ENCODE peak calls at places on chromosomes 11 and 22, in five cellular contexts. Q is esophagus muscularis mucosa, R is Panc1, N is endothelial cell of umbilical vein, K is transverse colon. L is an unnamed sample.

GRCh38 chr22:21703684-21704316 is 31.8 kb downstream of the YPEL1 start:
- DNase-seq in R (no peak), Q (no peak), N (no peak), K (no peak), L (peak; percentile 65)

GRCh38 chr11:17766590-17766989 is 32.0 kb downstream of the KCNC1 start:
- DNase-seq in Q (no peak), K (no peak), R (no peak), N (no peak), L (no peak)

GRCh38 chr11:114796954-114797721 is 118.8 kb downstream of the NXPE2 start:
- DNase-seq in Q (no peak), K (no peak), N (peak; percentile 66), R (no peak), L (no peak)

GRCh38 chr22:37784829-37785495 is 22.8 kb upstream of the GCAT start:
- DNase-seq in Q (no peak), N (no peak), K (peak; percentile 84), R (no peak), L (no peak)

GRCh38 chr11:96963375-96963774 is 573.6 kb downstream of the JRKL start:
- DNase-seq in K (no peak), R (no peak), N (no peak), Q (no peak), L (no peak)

GRCh38 chr11:111524056-111524455 is 9.5 kb downstream of the HOATZ start:
- DNase-seq in N (no peak), R (no peak), Q (no peak), K (no peak), L (no peak)

GRCh38 chr11:111512296-111513239 is at the start of gene BTG4:
- DNase-seq in K (peak; percentile 8), N (no peak), Q (no peak), R (no peak), L (no peak)

GRCh38 chr22:33520904-33521780 is 399.1 kb downstream of the LARGE1 start:
- DNase-seq in K (no peak), R (no peak), Q (no peak), N (no peak), L (no peak)

GRCh38 chr11:76297143-76297542 is 83.8 kb downstream of the THAP12 start:
- DNase-seq in N (no peak), R (no peak), K (no peak), Q (no peak), L (peak; percentile 64)

GRCh38 chr11:20042717-20043392 is 117.4 kb downstream of the DBX1 start:
- DNase-seq in R (no peak), N (no peak), Q (no peak), K (no peak), L (no peak)

GRCh38 chr11:128759597-128759996 is 65.7 kb downstream of the FLI1 start:
- DNase-seq in N (no peak), Q (no peak), K (no peak), R (no peak), L (no peak)

GRCh38 chr22:39144101-39144815 is 8.2 kb downstream of the CBX7 start:
- DNase-seq in R (no peak), Q (no peak), K (peak; percentile 74), N (no peak), L (peak; percentile 87)

GRCh38 chr11:61091373-61092279 is 10.7 kb upstream of the CD5 start:
- DNase-seq in R (no peak), N (no peak), Q (no peak), K (no peak), L (no peak)

GRCh38 chr11:70532066-70532440 is 133.7 kb downstream of the CTTN start:
- DNase-seq in K (no peak), R (no peak), N (no peak), Q (no peak), L (no peak)

GRCh38 chr11:81986556-81987161 is 747.0 kb downstream of the FAM181B start:
- DNase-seq in N (no peak), R (no peak), Q (no peak), K (no peak), L (no peak)

GRCh38 chr22:24402460-24403192 is 24.8 kb upstream of the ADORA2A start:
- DNase-seq in R (peak; percentile 84), K (peak; percentile 92), N (peak; percentile 97), Q (no peak), L (peak; percentile 87)

GRCh38 chr11:119051440-119052162 is 5.4 kb downstream of the HYOU1 start:
- DNase-seq in K (no peak), N (no peak), R (no peak), Q (no peak), L (no peak)

GRCh38 chr11:119048644-119049043 is 8.4 kb downstream of the HYOU1 start:
- DNase-seq in R (no peak), K (no peak), Q (no peak), N (no peak), L (no peak)

GRCh38 chr11:119047205-119047604 is 9.8 kb downstream of the HYOU1 start:
- DNase-seq in N (no peak), Q (no peak), K (no peak), R (no peak), L (no peak)

GRCh38 chr11:119046489-119046888 is 10.5 kb downstream of the HYOU1 start:
- DNase-seq in K (no peak), Q (no peak), R (no peak), N (no peak), L (no peak)

GRCh38 chr11:119049081-119049480 is 7.9 kb downstream of the HYOU1 start:
- DNase-seq in K (no peak), N (no peak), R (no peak), Q (no peak), L (no peak)
- H3K9me3 ChIP-seq in K (no peaks in the 10 kb centered on the region), N (no peaks in the 10 kb centered on the region), R (no peaks in the 10 kb centered on the region), Q (no peaks in the 10 kb centered on the region), L (no peaks in the 10 kb centered on the region)

DNA sequence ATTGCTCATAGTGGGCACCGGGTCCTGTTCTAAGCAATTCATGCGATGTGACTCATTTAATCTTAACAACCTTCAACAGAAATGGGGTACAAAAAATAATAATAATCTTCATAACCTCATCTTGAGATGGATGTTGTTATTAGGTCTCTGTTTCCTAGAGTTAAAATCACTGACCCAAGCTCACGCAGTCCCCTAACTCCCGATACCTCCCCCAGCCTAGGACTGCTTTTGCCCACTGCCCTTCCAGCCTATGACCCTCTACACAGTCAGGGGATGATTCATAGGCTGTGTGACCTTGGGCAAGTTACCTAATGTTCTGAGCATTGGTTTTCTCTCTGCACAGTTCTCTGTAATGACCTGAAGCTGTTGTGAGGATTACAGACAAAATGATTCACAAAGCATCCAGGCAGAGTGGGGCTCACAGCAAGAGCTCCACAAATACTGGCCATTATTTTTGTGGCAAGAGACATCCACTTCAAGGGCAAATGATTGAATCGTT is 19.9 kb downstream of the MTFP1 start:
- DNase-seq in R (no peak), Q (no peak), N (no peak), K (no peak), L (no peak)
- TF ChIP-seq CTCF in R (peak; percentile 59), Q (no peak), N (no peak), K (no peak), L (no peak)

GRCh38 chr11:44760917-44761545 is 34.3 kb downstream of the TSPAN18 start:
- DNase-seq in N (peak; percentile 92), K (no peak), Q (no peak), R (peak; percentile 27), L (no peak)
- TF ChIP-seq POLR2AphosphoS5 in N (no peak), K (no peak), Q (peak; percentile 41), R (no peak), L (no peak)

GRCh38 chr11:41237386-41237785 is 222.1 kb downstream of the LRRC4C start:
- DNase-seq in N (no peak), K (no peak), Q (no peak), R (no peak), L (no peak)
- H3K9me3 ChIP-seq in N (peaks cover 1% of the 10 kb centered on the region), K (no peaks in the 10 kb centered on the region), Q (no peaks in the 10 kb centered on the region), R (no peaks in the 10 kb centered on the region), L (no peaks in the 10 kb centered on the region)

DNA sequence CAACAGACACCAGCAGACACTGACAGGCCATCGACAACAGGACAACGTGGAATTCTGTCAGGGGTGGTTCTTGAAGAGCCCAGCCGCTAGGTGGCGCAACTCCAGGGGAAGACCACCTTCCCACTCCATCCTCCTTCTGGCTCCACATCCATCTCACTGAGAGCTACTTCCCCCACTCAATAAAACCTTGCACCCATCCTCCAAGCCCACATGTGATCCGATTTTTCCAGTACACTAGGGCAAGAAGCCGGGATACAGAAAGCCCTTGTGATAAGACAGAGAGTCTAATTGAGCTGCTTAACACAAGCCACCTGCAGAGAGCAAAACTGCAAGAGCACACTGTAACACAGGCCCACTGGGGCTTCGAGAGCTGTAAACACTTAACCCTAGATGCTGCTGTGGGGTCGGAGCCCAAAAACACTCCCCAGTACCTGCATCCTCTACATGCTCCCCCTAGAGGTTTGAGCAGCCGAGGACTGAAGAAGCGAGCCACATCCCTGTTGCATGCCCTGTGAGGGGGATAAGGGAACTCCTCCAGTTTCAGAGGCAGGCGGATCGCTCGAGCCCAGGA is 11.5 kb upstream of the RAB39A start:
- DNase-seq in Q (no peak), K (peak; percentile 28), N (no peak), R (peak; percentile 47), L (no peak)
- TF ChIP-seq CTCF in Q (no peak), K (peak; percentile 46), N (no peak), R (peak; percentile 99), L (peak; percentile 21)

GRCh38 chr11:64747961-64748715 is 4.2 kb upstream of the RASGRP2 start:
- DNase-seq in K (no peak), Q (no peak), N (no peak), R (no peak), L (no peak)
- TF ChIP-seq POLR2AphosphoS5 in K (no peak), Q (no peak), N (no peak), R (no peak), L (no peak)

GRCh38 chr11:47099213-47099917 is 77.3 kb downstream of the ARFGAP2 start:
- DNase-seq in Q (no peak), R (no peak), N (peak; percentile 64), K (no peak), L (no peak)

GRCh38 chr11:47104337-47104950 is 72.2 kb downstream of the ARFGAP2 start:
- DNase-seq in Q (no peak), K (no peak), R (no peak), N (no peak), L (no peak)

GRCh38 chr11:47105541-47105940 is 71.1 kb downstream of the ARFGAP2 start:
- DNase-seq in K (no peak), R (no peak), Q (no peak), N (no peak), L (no peak)

GRCh38 chr11:47101452-47101851 is 75.2 kb downstream of the ARFGAP2 start:
- DNase-seq in R (no peak), N (no peak), Q (no peak), K (no peak), L (no peak)

GRCh38 chr11:47099918-47100315 is 76.8 kb downstream of the ARFGAP2 start:
- DNase-seq in N (no peak), K (no peak), R (no peak), Q (no peak), L (no peak)
- H3K9me3 ChIP-seq in N (no peaks in the 10 kb centered on the region), K (no peaks in the 10 kb centered on the region), R (no peaks in the 10 kb centered on the region), Q (no peaks in the 10 kb centered on the region), L (no peaks in the 10 kb centered on the region)

L was measured in upper lobe of left lung.